ENCODE peak calls at places on chromosomes 6 and 20, in five cellular contexts. Q is HCT116, O is NB4, Y is uterus, M is IMR-90. V is an unnamed sample.

GRCh38 chr6:151659212-151659611 is 148.3 kb upstream of the ESR1 start:
- DNase-seq in Q (no peak), O (no peak), Y (no peak), M (no peak), V (no peak)

GRCh38 chr6:100968934-100969333 is 87.8 kb upstream of the ASCC3 start:
- DNase-seq in Q (no peak), O (no peak), Y (no peak), M (no peak), V (no peak)

GRCh38 chr6:29705389-29706231 is 17.6 kb upstream of the HLA-F start:
- DNase-seq in Q (peak), O (no peak), Y (no peak), M (peak), V (no peak)

GRCh38 chr20:9246731-9247130 is 177.8 kb downstream of the PLCB4 start:
- DNase-seq in Q (no peak), O (no peak), Y (no peak), M (no peak), V (no peak)

GRCh38 chr6:122652431-122652830 is 42.2 kb downstream of the PKIB start:
- DNase-seq in Q (no peak), O (no peak), Y (no peak), M (peak), V (no peak)

GRCh38 chr20:49712918-49713778 is 530 bp downstream of the B4GALT5 start:
- DNase-seq in Q (no peak), O (peak), Y (peak), M (peak), V (no peak)

GRCh38 chr6:44649365-44650025 is 262.0 kb downstream of the CDC5L start:
- DNase-seq in Q (no peak), O (no peak), Y (no peak), M (peak), V (peak)

GRCh38 chr6:150200428-150201105 is 57.7 kb downstream of the PPP1R14C start:
- DNase-seq in Q (no peak), O (no peak), Y (no peak), M (no peak), V (peak)

GRCh38 chr20:56157530-56158203 is 90.9 kb upstream of the MC3R start:
- DNase-seq in Q (no peak), O (no peak), Y (no peak), M (no peak), V (no peak)

GRCh38 chr6:21101694-21102093 is 491.9 kb upstream of the SOX4 start:
- DNase-seq in Q (no peak), O (no peak), Y (no peak), M (no peak), V (no peak)

GRCh38 chr20:7090753-7091310 is 323.3 kb downstream of the BMP2 start:
- DNase-seq in Q (no peak), O (no peak), Y (no peak), M (no peak), V (no peak)

GRCh38 chr6:142242269-142242668 is 59.5 kb upstream of the ADGRG6 start:
- DNase-seq in Q (no peak), O (no peak), Y (no peak), M (peak), V (no peak)

GRCh38 chr6:2971420-2972218 is at the start of gene SERPINB6:
- DNase-seq in Q (no peak), O (no peak), Y (peak), M (peak), V (peak)

GRCh38 chr20:11130554-11131166 is 456.9 kb upstream of the JAG1 start:
- DNase-seq in Q (no peak), O (no peak), Y (no peak), M (no peak), V (no peak)

GRCh38 chr20:34585019-34585418 is 26.5 kb downstream of the MAP1LC3A start:
- DNase-seq in Q (no peak), O (no peak), Y (no peak), M (no peak), V (peak)

GRCh38 chr6:143498428-143498827 is 13.1 kb downstream of the FUCA2 start:
- DNase-seq in Q (no peak), O (peak), Y (no peak), M (no peak), V (no peak)

DNA sequence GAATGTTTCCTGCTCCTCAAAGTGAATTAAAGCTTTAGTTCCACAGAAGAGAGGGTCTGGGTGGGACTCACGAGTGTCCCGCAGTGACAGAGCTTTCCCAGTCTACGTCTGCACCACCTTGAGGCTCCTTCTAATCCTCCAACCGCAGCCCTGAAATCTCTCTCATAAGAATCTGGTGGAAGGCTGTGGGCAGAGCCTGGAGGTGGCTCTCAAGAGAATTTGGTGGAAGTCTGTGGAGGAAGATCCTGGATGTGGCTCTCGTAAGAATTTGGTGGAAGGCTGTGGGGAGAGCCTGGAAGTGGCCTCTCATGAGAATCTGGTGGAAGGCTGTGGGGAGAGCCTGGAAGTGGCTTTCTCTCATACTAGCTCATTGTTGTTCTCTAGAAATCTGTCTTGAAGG is 13.8 kb upstream of the DUSP22 start:
- DNase-seq in Q (no peak), O (no peak), Y (no peak), M (no peak), V (no peak)
- TF ChIP-seq POLR2A in Q (no peak), O (no peak), Y (no peak), M (no peak), V (no peak)

GRCh38 chr6:13812359-13812642 is 2.1 kb downstream of the MCUR1 start:
- DNase-seq in Q (no peak), O (no peak), Y (no peak), M (no peak), V (no peak)
- H3K4me3 ChIP-seq in Q (no peak), O (peak), Y (no peak), M (no peak), V (no peak)

DNA sequence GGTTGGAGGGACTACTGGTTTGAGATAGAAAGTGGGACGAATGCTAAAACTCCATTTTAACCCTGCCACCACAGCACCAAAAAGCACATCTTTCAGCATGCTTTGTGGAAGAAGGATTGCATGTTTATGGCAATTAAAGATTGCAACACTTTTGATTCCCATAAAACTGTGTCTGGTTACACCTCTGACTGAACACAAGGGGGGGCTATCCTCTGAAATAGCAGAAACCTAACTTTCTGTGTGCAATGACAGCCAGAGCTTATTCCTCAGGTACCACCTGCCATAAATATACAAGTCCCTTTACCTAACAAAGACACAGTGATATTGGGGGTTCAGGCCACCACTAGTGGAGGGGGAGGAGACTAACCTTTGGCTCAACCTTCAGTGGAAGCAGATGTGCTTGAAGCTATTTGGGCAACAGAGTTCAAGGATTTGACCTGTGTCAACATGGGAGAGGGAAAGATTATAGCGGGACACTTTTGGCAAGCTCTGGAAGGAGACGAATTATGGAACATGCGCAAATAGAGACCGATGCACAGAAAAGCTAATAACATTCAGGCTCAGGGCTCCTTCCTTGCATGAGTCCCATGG is 9.6 kb upstream of the PLG start:
- DNase-seq in Q (no peak), O (peak), Y (no peak), M (no peak), V (no peak)
- TF ChIP-seq CTCF in Q (peak), O (peak), Y (no peak), M (no peak), V (no peak)

DNA sequence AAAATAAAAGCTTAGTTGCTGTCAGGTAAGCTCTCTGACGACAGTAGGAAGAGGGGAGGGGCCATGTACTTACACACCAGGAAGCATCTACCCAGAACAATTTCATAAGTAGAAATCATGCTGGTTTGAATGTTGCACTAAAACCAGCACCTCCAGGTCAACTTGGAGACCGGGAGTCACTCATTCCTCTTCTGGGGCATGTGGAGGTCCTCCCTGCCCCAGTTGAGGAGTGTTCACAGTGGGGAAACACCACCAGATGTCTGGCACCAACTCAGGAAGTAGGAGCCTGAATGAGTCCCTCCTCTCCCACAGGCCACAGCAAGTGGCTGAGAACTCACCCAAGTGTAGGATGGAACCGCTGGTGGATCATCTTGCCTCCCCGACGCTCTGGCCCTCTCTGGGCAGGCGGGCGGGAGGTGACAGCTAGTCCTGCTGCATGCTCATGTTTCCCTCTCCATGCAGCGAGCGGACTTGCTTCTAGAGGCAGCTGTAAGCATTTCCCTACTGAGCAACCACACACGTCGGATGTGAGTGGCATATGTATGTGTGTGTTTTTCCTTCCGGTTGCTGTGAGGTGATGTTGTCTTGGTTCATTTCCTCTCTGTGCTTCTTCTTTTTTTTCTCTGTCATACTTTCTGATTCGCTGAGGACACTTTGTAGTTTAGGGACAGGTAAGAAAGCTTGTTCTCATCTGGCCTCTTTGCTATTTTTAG is 149.5 kb upstream of the NEDD9 start:
- DNase-seq in Q (no peak), O (peak), Y (no peak), M (no peak), V (no peak)
- TF ChIP-seq POLR2A in Q (no peak), O (no peak), Y (no peak), M (no peak), V (no peak)

DNA sequence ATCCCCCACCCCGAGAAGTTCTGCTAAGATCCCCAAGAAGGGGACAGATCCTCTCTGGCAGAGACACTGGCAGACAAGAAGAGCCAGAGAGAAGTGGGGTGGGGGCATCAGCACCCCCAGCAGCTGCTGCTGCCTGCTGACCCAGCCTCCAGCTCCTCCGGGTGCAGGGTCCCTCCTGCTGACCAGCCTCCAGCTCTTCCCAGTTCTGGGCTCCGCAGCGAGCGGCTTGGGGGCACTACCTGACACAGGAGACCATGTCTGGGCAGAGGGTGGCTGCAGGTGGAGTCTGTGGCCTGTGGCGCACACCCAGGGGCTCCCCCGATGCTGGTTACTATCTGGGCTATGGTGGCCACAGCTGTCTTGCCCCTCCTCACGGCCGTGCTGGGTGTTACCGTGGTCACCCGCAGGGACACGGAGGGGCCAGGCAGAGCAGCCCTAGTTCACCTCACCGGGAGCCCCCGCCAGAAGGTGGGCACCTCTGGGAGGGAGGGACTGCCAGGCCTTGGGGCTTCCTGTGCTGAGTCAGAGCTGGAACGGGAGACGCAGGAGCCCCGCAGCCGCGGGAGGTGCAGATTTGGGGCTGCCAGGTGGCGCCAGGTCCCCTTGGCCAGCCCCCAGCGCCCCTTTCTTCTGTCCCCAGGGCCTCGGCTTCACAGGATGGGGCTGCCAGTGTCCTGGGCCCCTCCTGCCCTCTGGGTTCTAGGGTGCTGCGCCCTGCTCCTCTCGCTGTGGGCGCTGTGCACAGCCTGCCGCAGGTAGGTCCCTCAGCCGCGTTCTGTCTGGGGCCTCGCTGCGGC is 627 bp downstream of the LIME1 start:
- DNase-seq in Q (no peak), O (no peak), Y (no peak), M (no peak), V (no peak)
- H3K4me3 ChIP-seq in Q (peak), O (no peak), Y (no peak), M (no peak), V (no peak)

GRCh38 chr6:23414204-23414501 is 711.9 kb upstream of the NRSN1 start:
- DNase-seq in Q (no peak), O (no peak), Y (no peak), M (peak), V (no peak)
- TF ChIP-seq CTCF in Q (no peak), O (peak), Y (peak), M (peak), V (no peak)

GRCh38 chr20:64041781-64042771 is 6.1 kb downstream of the C20orf204 start:
- DNase-seq in Q (no peak), O (peak), Y (no peak), M (no peak), V (no peak)
- TF ChIP-seq POLR2A in Q (no peak), O (no peak), Y (no peak), M (no peak), V (no peak)